ENCODE peak calls at places on chromosomes 16 and 17, in seven cellular contexts. I is ovary; B is tibial artery; E is stimulated activated CD4-positive, alpha-beta T cell treated with anti-CD3 and anti-CD28 coated beads, Interleukin-2, amount 100 ng/mL, for 24 hours; P is DMS53; T is GM12865; U is effector memory CD4-positive, alpha-beta T cell. Z is an unnamed sample.

GRCh38 chr16:5056347-5056746 is 9.4 kb downstream of the C16orf89 start:
- DNase-seq in I (no peak), B (no peak), E (peak), P (peak), T (peak), U (no peak), Z (no peak)

GRCh38 chr17:55720917-55721836 is 1.5 kb downstream of the TMEM100 start:
- DNase-seq in I (no peak), B (no peak), E (no peak), P (no peak), T (no peak), U (no peak), Z (no peak)

GRCh38 chr17:81417049-81417878 is 22.0 kb downstream of the BAHCC1 start:
- DNase-seq in I (peak), B (peak), E (no peak), P (no peak), T (no peak), U (no peak), Z (no peak)

GRCh38 chr16:56985288-56985961 is 3.9 kb upstream of the NLRC5 start:
- DNase-seq in I (peak), B (peak), E (peak), P (peak), T (no peak), U (no peak), Z (no peak)

GRCh38 chr16:77896357-77896972 is 108.1 kb downstream of the VAT1L start:
- DNase-seq in I (no peak), B (no peak), E (no peak), P (no peak), T (no peak), U (no peak), Z (peak)

GRCh38 chr17:16820161-16820877 is 130.3 kb downstream of the CCDC144A start:
- DNase-seq in I (no peak), B (peak), E (no peak), P (no peak), T (no peak), U (no peak), Z (no peak)

GRCh38 chr17:37700881-37701280 is 44.0 kb downstream of the HNF1B start:
- DNase-seq in I (no peak), B (no peak), E (no peak), P (no peak), T (no peak), U (no peak), Z (no peak)

GRCh38 chr17:16294560-16294959 is 58.7 kb downstream of the CENPV start:
- DNase-seq in I (no peak), B (no peak), E (no peak), P (no peak), T (no peak), U (no peak), Z (no peak)

GRCh38 chr17:48491527-48492273 is 39.1 kb downstream of the HOXB1 start:
- DNase-seq in I (no peak), B (no peak), E (no peak), P (no peak), T (peak), U (no peak), Z (no peak)

GRCh38 chr16:75206749-75207451 is at the start of gene CTRB2:
- DNase-seq in I (no peak), B (no peak), E (no peak), P (no peak), T (peak), U (no peak), Z (no peak)

GRCh38 chr17:38428643-38429371 is 543 bp downstream of the ARHGAP23 start:
- DNase-seq in I (peak), B (peak), E (peak), P (no peak), T (peak), U (no peak), Z (no peak)

GRCh38 chr17:48915459-48916282 is 7.5 kb downstream of the UBE2Z start:
- DNase-seq in I (no peak), B (no peak), E (peak), P (no peak), T (peak), U (peak), Z (no peak)

GRCh38 chr16:25868041-25868600 is 176.4 kb downstream of the HS3ST4 start:
- DNase-seq in I (no peak), B (no peak), E (no peak), P (no peak), T (no peak), U (no peak), Z (no peak)

GRCh38 chr17:58565389-58566311 is 51.2 kb upstream of the MTMR4 start:
- DNase-seq in I (no peak), B (no peak), E (no peak), P (no peak), T (peak), U (no peak), Z (no peak)

GRCh38 chr16:7946142-7946541 is 613.5 kb downstream of the RBFOX1 start:
- DNase-seq in I (no peak), B (no peak), E (no peak), P (no peak), T (no peak), U (no peak), Z (no peak)

GRCh38 chr17:58789160-58789559 is 33.5 kb downstream of the PPM1E start:
- DNase-seq in I (no peak), B (no peak), E (peak), P (no peak), T (no peak), U (no peak), Z (no peak)

GRCh38 chr17:46764709-46765401 is 53.6 kb downstream of the WNT3 start:
- DNase-seq in I (no peak), B (no peak), E (no peak), P (no peak), T (no peak), U (no peak), Z (no peak)

Z was measured in NCI-H748 treated with DMSO at 0.1 percent for 48 hours.